ENCODE peak calls at places on chromosome 9, in five cellular contexts. X is gastrocnemius medialis; D is left ventricle myocardium inferior; Q is stomach; E is CD8-positive, alpha-beta T cell. S is an unnamed sample.

GRCh38 chr9:108130896-108131295 is 641.3 kb upstream of the KLF4 start:
- DNase-seq in X (no peak), E (no peak), Q (peak; percentile 33), D (no peak), S (no peak)

GRCh38 chr9:83706703-83707517 is 848 bp downstream of the UBQLN1 start:
- DNase-seq in D (peak; percentile 30), E (peak; percentile 71), X (peak; percentile 38), Q (peak; percentile 34), S (peak; percentile 80)

GRCh38 chr9:123365881-123366528 is 10.0 kb downstream of the CRB2 start:
- DNase-seq in Q (no peak), E (no peak), X (no peak), D (no peak), S (no peak)

GRCh38 chr9:136626066-136626725 is 36.5 kb upstream of the EGFL7 start:
- DNase-seq in Q (peak; percentile 83), X (no peak), E (no peak), D (no peak), S (no peak)

GRCh38 chr9:29701971-29702370 is 2128.7 kb upstream of the C9orf72 start:
- DNase-seq in E (no peak), D (no peak), Q (no peak), X (no peak), S (no peak)

GRCh38 chr9:109488791-109489492 is 9.2 kb downstream of the PTPN3 start:
- DNase-seq in X (no peak), E (no peak), Q (no peak), D (no peak), S (no peak)

GRCh38 chr9:6557883-6558282 is 87.6 kb downstream of the GLDC start:
- DNase-seq in X (no peak), E (no peak), D (no peak), Q (no peak), S (no peak)

GRCh38 chr9:110327735-110328134 is 9.9 kb downstream of the TXNDC8 start:
- DNase-seq in E (no peak), X (no peak), Q (no peak), D (no peak), S (no peak)

GRCh38 chr9:89312154-89312616 is 1.2 kb downstream of the CKS2 start:
- DNase-seq in X (no peak), Q (no peak), D (no peak), E (no peak), S (peak; percentile 43)

GRCh38 chr9:124813496-124814177 is 36.7 kb downstream of the OLFML2A start:
- DNase-seq in X (no peak), Q (no peak), E (no peak), D (no peak), S (no peak)

GRCh38 chr9:131292937-131293336 is 3.4 kb downstream of the PLPP7 start:
- DNase-seq in X (no peak), D (no peak), Q (no peak), E (no peak), S (no peak)

GRCh38 chr9:115328228-115328627 is 210.3 kb upstream of the TNC start:
- DNase-seq in D (peak; percentile 18), E (no peak), X (no peak), Q (no peak), S (peak; percentile 21)

GRCh38 chr9:83147487-83148149 is 84.7 kb upstream of the RASEF start:
- DNase-seq in D (no peak), X (no peak), Q (no peak), E (no peak), S (no peak)

GRCh38 chr9:5529683-5530221 is 19.4 kb downstream of the PDCD1LG2 start:
- DNase-seq in Q (no peak), E (no peak), X (no peak), D (no peak), S (no peak)

GRCh38 chr9:36207016-36207415 is 16.3 kb downstream of the CLTA start:
- DNase-seq in D (no peak), E (no peak), Q (no peak), X (no peak), S (peak; percentile 11)

GRCh38 chr9:71955300-71955915 is 44.0 kb downstream of the C9orf85 start:
- DNase-seq in D (no peak), E (no peak), Q (no peak), X (no peak), S (no peak)

GRCh38 chr9:108057421-108058136 is 568.0 kb upstream of the KLF4 start:
- DNase-seq in E (no peak), D (no peak), Q (no peak), X (peak; percentile 69), S (no peak)

GRCh38 chr9:24413651-24414050 is 132.0 kb downstream of the IZUMO3 start:
- DNase-seq in Q (no peak), X (no peak), E (no peak), D (no peak), S (no peak)

GRCh38 chr9:21097817-21098216 is 20.1 kb upstream of the IFNB1 start:
- DNase-seq in X (no peak), E (no peak), Q (no peak), D (no peak), S (no peak)

GRCh38 chr9:83130541-83130940 is 67.6 kb upstream of the RASEF start:
- DNase-seq in X (no peak), D (no peak), Q (no peak), E (no peak), S (no peak)

GRCh38 chr9:17018001-17018491 is 116.8 kb upstream of the CNTLN start:
- DNase-seq in Q (no peak), E (no peak), X (peak; percentile 93), D (peak; percentile 18), S (no peak)

GRCh38 chr9:132879443-132880310 is 979 bp downstream of the SPACA9 start:
- DNase-seq in X (no peak), D (no peak), E (no peak), Q (no peak), S (no peak)
- H3K27ac ChIP-seq in X (no peak overlapping the region), D (peak overlapping the region; percentile 77), E (peak overlapping the region; percentile 27), Q (peak overlapping the region; percentile 87), S (no peak overlapping the region)

GRCh38 chr9:80146466-80146865 is 574.7 kb downstream of the TLE4 start:
- DNase-seq in E (no peak), Q (no peak), X (no peak), D (no peak), S (peak; percentile 28)

GRCh38 chr9:80143899-80144298 is 572.1 kb downstream of the TLE4 start:
- DNase-seq in E (no peak), X (no peak), D (no peak), Q (no peak), S (no peak)

GRCh38 chr9:80144856-80145255 is 573.1 kb downstream of the TLE4 start:
- DNase-seq in Q (no peak), D (no peak), E (no peak), X (no peak), S (no peak)

GRCh38 chr9:80147866-80148265 is 576.1 kb downstream of the TLE4 start:
- DNase-seq in X (no peak), Q (no peak), E (no peak), D (no peak), S (peak; percentile 1)
- TF ChIP-seq CTCF in X (no peak), Q (no peak), E (no peak), D (no peak), S (no peak)

DNA sequence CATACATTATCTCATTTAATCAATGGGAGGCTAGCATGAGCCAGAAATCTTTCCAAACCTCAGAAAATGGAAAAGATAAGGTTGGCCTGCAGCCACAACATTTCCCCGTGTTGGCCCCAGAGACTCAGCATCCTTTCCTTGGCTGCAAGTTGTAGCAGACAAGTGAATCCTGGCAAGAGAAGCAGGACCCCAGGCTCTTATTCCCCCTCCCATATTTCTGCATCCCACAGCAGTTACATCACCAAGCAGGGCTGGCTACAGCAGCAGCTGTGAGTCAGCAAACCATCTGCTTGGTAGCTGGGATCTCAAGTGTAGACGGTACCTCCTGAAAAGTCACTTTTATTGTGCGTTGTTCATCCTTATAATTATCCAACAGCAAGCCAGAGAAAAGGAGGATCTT is 212.4 kb downstream of the GNA14 start:
- DNase-seq in E (no peak), D (no peak), Q (no peak), X (no peak), S (no peak)
- H3K27ac ChIP-seq in E (no peak overlapping the region), D (no peak overlapping the region), Q (no peak overlapping the region), X (no peak overlapping the region), S (no peak overlapping the region)

GRCh38 chr9:79432485-79432884 is 139.3 kb upstream of the TLE4 start:
- DNase-seq in D (no peak), X (no peak), E (no peak), Q (no peak), S (no peak)
- TF ChIP-seq CTCF in D (no peak), X (no peak), E (no peak), Q (no peak), S (peak; percentile 24)